ENCODE peak calls at places on chromosomes 11 and 22, in four cellular contexts. K is fibroblast of lung, U is keratinocyte, J is GM23248. S is an unnamed sample.

GRCh38 chr11:76281558-76281906 is 75.2 kb upstream of the WNT11 start:
- DNase-seq in J (no peak), K (no peak), U (no peak), S (no peak)

GRCh38 chr22:37982151-37982838 is 2.1 kb downstream of the SOX10 start:
- DNase-seq in U (no peak), K (no peak), J (no peak), S (no peak)

GRCh38 chr11:67071420-67072284 is 15.0 kb downstream of the RHOD start:
- DNase-seq in J (peak), K (peak), U (no peak), S (no peak)

GRCh38 chr11:95680169-95680929 is 109.2 kb downstream of the FAM76B start:
- DNase-seq in J (peak), U (no peak), K (peak), S (peak)

GRCh38 chr11:129577986-129578385 is 202.3 kb downstream of the BARX2 start:
- DNase-seq in J (no peak), U (no peak), K (no peak), S (no peak)

GRCh38 chr11:102717280-102717679 is 7.5 kb downstream of the MMP8 start:
- DNase-seq in K (no peak), U (no peak), J (no peak), S (no peak)

GRCh38 chr11:60918251-60918940 is 4.4 kb downstream of the TMEM109 start:
- DNase-seq in J (no peak), U (no peak), K (no peak), S (no peak)

GRCh38 chr11:74123008-74123448 is 47.8 kb downstream of the C2CD3 start:
- DNase-seq in J (peak), U (no peak), K (peak), S (no peak)

GRCh38 chr11:45208135-45208534 is 61.7 kb downstream of the PRDM11 start:
- DNase-seq in J (no peak), U (no peak), K (no peak), S (no peak)

GRCh38 chr11:86089659-86090058 is 20.8 kb upstream of the PICALM start:
- DNase-seq in U (no peak), J (peak), K (peak), S (no peak)

GRCh38 chr11:75163917-75164316 is 13.0 kb downstream of the SLCO2B1 start:
- DNase-seq in J (no peak), U (no peak), K (no peak), S (no peak)

GRCh38 chr11:79095424-79095823 is 345.4 kb downstream of the TENM4 start:
- DNase-seq in U (no peak), K (no peak), J (no peak), S (no peak)

GRCh38 chr22:24985824-24986214 is 33.3 kb downstream of the KIAA1671 start:
- DNase-seq in U (peak), K (peak), J (peak), S (peak)

GRCh38 chr22:42397332-42398246 is 34.6 kb downstream of the NFAM1 start:
- DNase-seq in U (no peak), K (no peak), J (no peak), S (no peak)

GRCh38 chr22:18968011-18968749 is 32.1 kb upstream of the PRODH start:
- DNase-seq in U (no peak), J (peak), K (no peak), S (no peak)

GRCh38 chr22:20761536-20761935 is 12.4 kb upstream of the SERPIND1 start:
- DNase-seq in K (peak), J (peak), U (no peak), S (no peak)

GRCh38 chr11:44570411-44571155 is 5.1 kb downstream of the CD82 start:
- DNase-seq in U (no peak), K (no peak), J (no peak), S (no peak)

GRCh38 chr22:42408815-42409529 is 23.2 kb downstream of the NFAM1 start:
- DNase-seq in K (no peak), U (no peak), J (no peak), S (no peak)

GRCh38 chr11:70026012-70026411 is 52.1 kb upstream of the ANO1 start:
- DNase-seq in U (no peak), K (no peak), J (no peak), S (no peak)
- TF ChIP-seq EZH2 in U (no peak), K (no peak), J (no peak), S (no peak)

GRCh38 chr11:127610787-127611186 is 610.2 kb upstream of the KIRREL3 start:
- DNase-seq in J (no peak), K (no peak), U (no peak), S (no peak)
- H2AFZ ChIP-seq in J (no peak), K (no peak), U (no peak), S (no peak)

GRCh38 chr11:122979815-122980656 is 1.6 kb downstream of the BSX start:
- DNase-seq in U (no peak), K (no peak), J (no peak), S (no peak)

GRCh38 chr11:122979103-122979814 is 2.4 kb downstream of the BSX start:
- DNase-seq in J (no peak), U (no peak), K (no peak), S (no peak)

GRCh38 chr11:122981388-122982264 is at the start of gene BSX:
- DNase-seq in K (peak), U (no peak), J (peak), S (peak)

GRCh38 chr11:122983438-122984185 is 2.0 kb upstream of the BSX start:
- DNase-seq in U (no peak), K (no peak), J (no peak), S (no peak)

GRCh38 chr11:122984186-122985011 is 2.8 kb upstream of the BSX start:
- DNase-seq in J (peak), U (no peak), K (no peak), S (peak)
- TF ChIP-seq EZH2 in J (peak), U (peak), K (no peak), S (peak)

GRCh38 chr11:12046636-12047236 is 38.3 kb upstream of the DKK3 start:
- DNase-seq in U (no peak), K (no peak), J (no peak), S (no peak)

GRCh38 chr11:12043221-12043620 is 34.8 kb upstream of the DKK3 start:
- DNase-seq in J (no peak), U (no peak), K (no peak), S (no peak)

GRCh38 chr11:12043959-12044772 is 35.7 kb upstream of the DKK3 start:
- DNase-seq in K (peak), U (peak), J (peak), S (peak)

GRCh38 chr11:12045914-12046635 is 37.6 kb upstream of the DKK3 start:
- DNase-seq in J (peak), K (no peak), U (no peak), S (no peak)

GRCh38 chr11:12044799-12045198 is 36.4 kb upstream of the DKK3 start:
- DNase-seq in K (no peak), J (peak), U (no peak), S (no peak)
- H2AFZ ChIP-seq in K (peak), J (peak), U (peak), S (peak)